ENCODE peak calls at places on chromosome X, in seven cellular contexts. I is fibroblast of lung; H is sigmoid colon; K is HCT116; F is cardiac fibroblast; V is activated CD8-positive, alpha-beta T cell treated with anti-CD3 and anti-CD28 coated beads for 36 hours; O is dorsolateral prefrontal cortex. Z is an unnamed sample.

GRCh38 chrX:80810365-80810978 is 795 bp upstream of the BRWD3 start:
- DNase-seq in I (peak; percentile 1), H (no peak), K (no peak), F (peak; percentile 2), V (no peak), O (no peak), Z (no peak)

GRCh38 chrX:29241831-29242230 is 654.6 kb downstream of the IL1RAPL1 start:
- DNase-seq in I (peak; percentile 13), H (no peak), K (no peak), F (no peak), V (no peak), O (no peak), Z (no peak)

GRCh38 chrX:129478516-129478915 is 44.8 kb downstream of the SMARCA1 start:
- DNase-seq in I (peak; percentile 75), H (peak; percentile 66), K (no peak), F (peak; percentile 45), V (no peak), O (no peak), Z (peak; percentile 63)

GRCh38 chrX:103685396-103685795 is 1.1 kb downstream of the MORF4L2 start:
- DNase-seq in I (no peak), H (no peak), K (no peak), F (no peak), V (peak; percentile 26), O (no peak), Z (no peak)

GRCh38 chrX:140292188-140292587 is 212.7 kb downstream of the SOX3 start:
- DNase-seq in I (no peak), H (no peak), K (no peak), F (no peak), V (no peak), O (no peak), Z (no peak)

GRCh38 chrX:26376037-26376708 is 160.2 kb downstream of the MAGEB5 start:
- DNase-seq in I (no peak), H (no peak), K (no peak), F (no peak), V (no peak), O (no peak), Z (no peak)

GRCh38 chrX:58025979-58026378 is 115.7 kb upstream of the ZXDA start:
- DNase-seq in I (peak; percentile 0), H (no peak), K (peak; percentile 26), F (peak; percentile 16), V (peak; percentile 50), O (peak; percentile 6), Z (no peak)

GRCh38 chrX:101079736-101080135 is 1.1 kb downstream of the TMEM35A start:
- DNase-seq in I (no peak), H (no peak), K (no peak), F (no peak), V (no peak), O (no peak), Z (no peak)

GRCh38 chrX:38768079-38768478 is 33.2 kb upstream of the MID1IP1 start:
- DNase-seq in I (peak; percentile 10), H (no peak), K (no peak), F (peak; percentile 52), V (no peak), O (no peak), Z (peak; percentile 0)

DNA sequence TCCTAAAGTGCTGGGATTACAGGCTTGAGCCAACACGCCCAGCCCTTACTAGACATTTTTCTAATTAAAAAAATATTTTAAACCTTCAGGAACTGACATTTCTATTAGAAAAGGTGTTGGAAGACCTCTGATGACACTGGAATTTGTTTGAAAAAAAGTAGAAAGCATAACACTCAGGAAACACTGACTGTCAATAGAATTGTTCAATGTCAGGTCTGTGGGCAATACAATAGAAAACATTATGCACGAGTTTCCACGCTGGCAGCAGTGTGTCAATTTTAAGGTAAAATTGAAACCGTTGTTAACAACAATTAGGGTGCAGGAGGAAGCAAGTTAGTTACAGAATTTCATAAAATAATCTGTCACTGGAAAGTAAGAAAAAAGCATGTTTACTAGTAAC is 140.7 kb upstream of the KLHL4 start:
- DNase-seq in I (no peak), H (no peak), K (no peak), F (no peak), V (no peak), O (no peak), Z (no peak)
- TF ChIP-seq CTCF in I (no peak), H (no peak), K (no peak), F (no peak), V (no peak), O (no peak), Z (no peak)

GRCh38 chrX:154115071-154115470 is 17.6 kb upstream of the MECP2 start:
- DNase-seq in I (no peak), H (no peak), K (no peak), F (no peak), V (no peak), O (no peak), Z (no peak)
- TF ChIP-seq CTCF in I (no peak), H (no peak), K (no peak), F (no peak), V (no peak), O (no peak), Z (no peak)

GRCh38 chrX:41452972-41453371 is 5.8 kb downstream of the NYX start:
- DNase-seq in I (peak; percentile 81), H (no peak), K (no peak), F (peak; percentile 30), V (no peak), O (no peak), Z (peak; percentile 80)
- TF ChIP-seq CTCF in I (no peak), H (no peak), K (no peak), F (no peak), V (no peak), O (no peak), Z (no peak)

DNA sequence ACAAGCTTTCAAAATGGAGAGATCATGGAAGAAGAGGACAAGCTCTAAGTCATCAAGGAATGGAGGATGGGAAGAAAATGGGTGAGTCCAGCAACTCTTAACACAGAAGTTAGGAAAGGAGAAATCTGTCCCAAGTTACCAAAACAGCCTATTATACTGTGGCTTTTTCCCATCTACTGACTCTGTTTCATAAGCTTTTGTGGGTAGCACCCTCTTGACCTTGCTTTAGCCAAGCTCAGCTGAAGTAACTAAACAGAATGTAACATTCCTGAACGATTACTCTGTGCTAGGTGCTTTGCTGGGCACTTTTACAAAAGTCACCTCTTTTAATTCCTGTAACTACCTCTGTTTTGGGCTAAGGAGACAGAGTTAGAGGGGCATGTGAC is 54.8 kb downstream of the MAP7D2 start:
- DNase-seq in I (peak; percentile 82), H (no peak), K (no peak), F (peak; percentile 26), V (no peak), O (no peak), Z (peak; percentile 77)
- TF ChIP-seq CTCF in I (no peak), H (no peak), K (no peak), F (no peak), V (no peak), O (no peak), Z (no peak)

GRCh38 chrX:111167334-111167733 is 71.3 kb downstream of the PAK3 start:
- DNase-seq in I (no peak), H (no peak), K (no peak), F (no peak), V (no peak), O (no peak), Z (no peak)

GRCh38 chrX:111165902-111166301 is 69.9 kb downstream of the PAK3 start:
- DNase-seq in I (no peak), H (no peak), K (no peak), F (no peak), V (no peak), O (no peak), Z (no peak)

GRCh38 chrX:111168314-111168713 is 72.3 kb downstream of the PAK3 start:
- DNase-seq in I (peak; percentile 10), H (no peak), K (no peak), F (peak; percentile 1), V (peak; percentile 1), O (no peak), Z (no peak)

GRCh38 chrX:111169141-111169540 is 73.2 kb downstream of the PAK3 start:
- DNase-seq in I (no peak), H (no peak), K (no peak), F (no peak), V (no peak), O (no peak), Z (no peak)

GRCh38 chrX:111164728-111165127 is 68.7 kb downstream of the PAK3 start:
- DNase-seq in I (no peak), H (no peak), K (no peak), F (peak; percentile 2), V (no peak), O (no peak), Z (no peak)
- TF ChIP-seq CTCF in I (no peak), H (no peak), K (peak; percentile 15), F (no peak), V (no peak), O (no peak), Z (peak; percentile 20)

DNA sequence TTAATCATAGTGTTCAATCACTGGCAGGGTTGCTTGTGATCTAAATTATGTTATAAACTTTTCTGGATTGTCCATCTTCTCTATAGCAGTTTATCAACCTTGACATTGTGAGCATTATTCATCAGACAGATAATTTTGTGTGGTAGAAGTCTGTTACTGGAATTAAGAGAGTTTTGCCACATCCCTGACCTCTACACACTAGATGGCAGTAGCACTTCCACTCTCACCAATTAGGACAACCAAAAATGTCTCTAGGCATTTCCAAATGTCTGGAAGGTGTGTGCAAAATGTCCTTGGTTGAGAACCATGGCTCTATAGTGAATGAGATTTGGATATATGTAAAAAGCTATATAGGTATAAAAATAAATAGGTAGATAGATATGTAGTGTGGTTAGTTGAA is 324.1 kb upstream of the FAM47C start:
- DNase-seq in I (no peak), H (no peak), K (no peak), F (no peak), V (no peak), O (no peak), Z (no peak)
- TF ChIP-seq CTCF in I (no peak), H (no peak), K (no peak), F (no peak), V (no peak), O (no peak), Z (no peak)